ENCODE peak calls at places on chromosomes 12 and 14, in nine cellular contexts. K is HCT116, E is GM12892, Q is breast epithelium, D is stomach, H is SK-N-MC, J is prostate gland, W is HL-60, Y is spleen. Z is an unnamed sample.
A peak's percentile ranks its signal among the peaks of the same experiment; 100 is the strongest.

GRCh38 chr12:95755236-95755865 is 35.2 kb downstream of the NTN4 start:
- DNase-seq in H (no peak), Q (no peak), K (no peak), W (no peak), E (no peak), J (no peak), Y (no peak), D (no peak), Z (no peak)

GRCh38 chr14:94295360-94296180 is 2.5 kb upstream of the SERPINA10 start:
- DNase-seq in D (no peak), H (no peak), Y (no peak), E (no peak), W (no peak), K (no peak), Q (no peak), J (no peak), Z (no peak)

GRCh38 chr14:92692822-92693226 is 55.6 kb downstream of the LGMN start:
- DNase-seq in H (no peak), E (no peak), K (no peak), Q (peak; percentile 72), W (peak; percentile 28), J (peak; percentile 50), D (peak; percentile 75), Y (peak; percentile 89), Z (peak; percentile 89)

GRCh38 chr12:111673503-111673902 is 12.3 kb downstream of the BRAP start:
- DNase-seq in H (no peak), E (no peak), W (no peak), D (no peak), K (peak; percentile 33), Y (no peak), Q (no peak), J (no peak), Z (no peak)

GRCh38 chr12:113889806-113890581 is 76.1 kb downstream of the RBM19 start:
- DNase-seq in W (no peak), J (no peak), H (no peak), Y (no peak), K (no peak), E (no peak), Q (no peak), D (no peak), Z (no peak)

GRCh38 chr12:63450821-63451220 is 217.5 kb downstream of the DPY19L2 start:
- DNase-seq in D (no peak), W (no peak), Q (no peak), H (no peak), K (no peak), Y (no peak), J (no peak), E (no peak), Z (no peak)

GRCh38 chr12:29534935-29535334 is 37.4 kb upstream of the OVCH1 start:
- DNase-seq in W (peak; percentile 37), E (no peak), Y (no peak), H (no peak), K (no peak), D (no peak), J (no peak), Q (no peak), Z (no peak)

GRCh38 chr14:63901434-63902085 is 48.8 kb downstream of the SYNE2 start:
- DNase-seq in J (no peak), Q (no peak), E (no peak), H (no peak), K (no peak), W (peak; percentile 63), D (no peak), Y (no peak), Z (no peak)

GRCh38 chr12:685388-685787 is 22.1 kb upstream of the NINJ2 start:
- DNase-seq in W (no peak), E (no peak), D (no peak), K (no peak), H (no peak), Q (no peak), J (no peak), Y (peak; percentile 85), Z (no peak)

GRCh38 chr12:110906985-110907384 is 13.4 kb downstream of the MYL2 start:
- DNase-seq in Q (no peak), E (no peak), H (no peak), K (no peak), D (no peak), Y (no peak), W (no peak), J (no peak), Z (no peak)

GRCh38 chr12:53735556-53735955 is 8.3 kb upstream of the CALCOCO1 start:
- DNase-seq in E (no peak), Q (no peak), D (peak; percentile 85), J (peak; percentile 28), K (no peak), W (no peak), H (no peak), Y (no peak), Z (no peak)

GRCh38 chr14:105927094-105927475 is 400.7 kb downstream of the TMEM121 start:
- DNase-seq in J (no peak), K (no peak), H (no peak), Q (peak; percentile 34), W (no peak), Y (peak; percentile 67), D (no peak), E (no peak), Z (no peak)

GRCh38 chr14:74852922-74853530 is 22.9 kb downstream of the PROX2 start:
- DNase-seq in Q (no peak), Y (no peak), K (no peak), H (peak; percentile 50), D (no peak), J (no peak), W (no peak), E (no peak), Z (no peak)

GRCh38 chr12:130661059-130661458 is 55.0 kb downstream of the RIMBP2 start:
- DNase-seq in H (no peak), J (no peak), K (no peak), E (no peak), D (no peak), Q (no peak), Y (no peak), W (no peak), Z (no peak)

GRCh38 chr12:28253175-28253641 is 63.0 kb downstream of the CCDC91 start:
- DNase-seq in Q (no peak), J (no peak), W (no peak), H (no peak), Y (no peak), E (no peak), D (no peak), K (no peak), Z (no peak)

GRCh38 chr12:16670456-16671050 is 64.6 kb upstream of the LMO3 start:
- DNase-seq in E (no peak), H (no peak), Q (no peak), K (no peak), D (no peak), Y (no peak), W (no peak), J (no peak), Z (no peak)

GRCh38 chr12:112936927-112937326 is 1.3 kb upstream of the OAS3 start:
- DNase-seq in D (no peak), Y (no peak), K (no peak), W (no peak), J (peak; percentile 58), Q (no peak), H (no peak), E (no peak), Z (no peak)

GRCh38 chr14:81474685-81475324 is 58.8 kb downstream of the SEL1L start:
- DNase-seq in W (no peak), E (no peak), H (no peak), Y (no peak), D (no peak), K (no peak), Q (no peak), J (no peak), Z (no peak)

GRCh38 chr14:99252940-99253868 is 18.8 kb downstream of the BCL11B start:
- DNase-seq in Q (no peak), E (no peak), K (no peak), Y (peak; percentile 63), W (no peak), H (no peak), D (no peak), J (no peak), Z (no peak)

GRCh38 chr14:99251721-99252120 is 20.3 kb downstream of the BCL11B start:
- DNase-seq in K (no peak), H (no peak), D (no peak), Q (no peak), W (no peak), Y (no peak), E (no peak), J (no peak), Z (no peak)

GRCh38 chr14:99250636-99251208 is 21.3 kb downstream of the BCL11B start:
- DNase-seq in W (no peak), H (no peak), D (no peak), J (no peak), E (no peak), Q (no peak), K (no peak), Y (no peak), Z (no peak)

GRCh38 chr14:99253890-99254289 is 18.1 kb downstream of the BCL11B start:
- DNase-seq in Y (peak; percentile 66), J (no peak), K (no peak), D (no peak), E (no peak), Q (no peak), W (no peak), H (no peak), Z (no peak)

GRCh38 chr14:99252443-99252939 is 19.5 kb downstream of the BCL11B start:
- DNase-seq in D (no peak), Y (no peak), H (no peak), E (no peak), W (no peak), K (no peak), J (no peak), Q (no peak), Z (no peak)
- TF ChIP-seq POLR2AphosphoS5 in D (no peak), Y (no peak), H (no peak), E (no peak), W (no peak), K (no peak), J (no peak), Q (no peak), Z (no peak)

GRCh38 chr14:101456246-101457159 is 104.8 kb upstream of the DIO3 start:
- DNase-seq in Q (no peak), Y (peak; percentile 31), W (no peak), E (no peak), H (no peak), D (no peak), K (no peak), J (no peak), Z (no peak)
- TF ChIP-seq POLR2AphosphoS5 in Q (no peak), Y (no peak), W (no peak), E (no peak), H (no peak), D (no peak), K (no peak), J (no peak), Z (no peak)

GRCh38 chr12:120356567-120357030 is 12.4 kb downstream of the MSI1 start:
- DNase-seq in E (peak; percentile 88), K (peak; percentile 57), W (peak; percentile 50), J (peak; percentile 66), H (peak; percentile 10), Q (peak; percentile 82), D (peak; percentile 78), Y (peak; percentile 87), Z (peak; percentile 83)
- TF ChIP-seq POLR2AphosphoS5 in E (no peak), K (no peak), W (no peak), J (peak; percentile 56), H (no peak), Q (no peak), D (peak; percentile 50), Y (no peak), Z (no peak)

DNA sequence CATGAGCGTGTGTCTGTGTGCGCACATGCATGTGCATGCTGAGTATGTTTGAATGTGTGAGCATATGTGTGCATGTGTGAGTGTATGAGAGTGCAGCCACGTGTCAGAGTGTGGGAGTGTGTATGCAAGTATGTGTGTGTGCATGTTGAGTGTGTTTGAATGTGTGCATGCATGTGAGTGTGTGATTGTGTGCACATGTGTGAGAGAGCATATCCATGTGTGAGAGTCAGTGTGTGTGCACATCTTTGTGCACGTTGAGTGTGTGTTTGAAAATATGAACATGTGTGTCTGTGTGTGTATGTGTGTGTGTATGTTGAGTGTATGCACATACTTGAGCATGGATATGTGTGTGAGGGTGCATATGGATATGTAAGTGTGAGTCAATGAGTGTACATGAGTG is 730.8 kb downstream of the VRK1 start:
- DNase-seq in E (no peak), H (no peak), Q (no peak), D (no peak), J (no peak), K (no peak), Y (no peak), W (no peak), Z (no peak)
- TF ChIP-seq POLR2AphosphoS5 in E (no peak), H (no peak), Q (no peak), D (no peak), J (no peak), K (no peak), Y (no peak), W (no peak), Z (no peak)